ENCODE peak calls at places on chromosomes 3 and 15, in four cellular contexts. One of them, this sample, is unnamed.

GRCh38 chr15:58066042-58066867 is 744 bp upstream of the ALDH1A2 start:
- DNase-seq in OCI-LY7: peak; percentile 9
- DNase-seq in HFFc6: peak; percentile 11
- DNase-seq in MCF 10A: peak; percentile 55
- DNase-seq in this sample: peak; percentile 58

GRCh38 chr15:55991841-55992768 is 1.3 kb downstream of the NEDD4 start:
- DNase-seq in OCI-LY7: peak; percentile 4
- DNase-seq in HFFc6: no peak
- DNase-seq in MCF 10A: no peak
- DNase-seq in this sample: no peak

GRCh38 chr3:64685331-64685799 is 2.4 kb downstream of the ADAMTS9 start:
- DNase-seq in OCI-LY7: no peak
- DNase-seq in HFFc6: no peak
- DNase-seq in MCF 10A: no peak
- DNase-seq in this sample: no peak

GRCh38 chr3:177050466-177051237 is 146.6 kb downstream of the TBL1XR1 start:
- DNase-seq in OCI-LY7: peak; percentile 67
- DNase-seq in HFFc6: peak; percentile 42
- DNase-seq in MCF 10A: peak; percentile 53
- DNase-seq in this sample: no peak

GRCh38 chr15:77650285-77650684 is 17.6 kb upstream of the LINGO1 start:
- DNase-seq in OCI-LY7: peak; percentile 14
- DNase-seq in HFFc6: no peak
- DNase-seq in MCF 10A: no peak
- DNase-seq in this sample: no peak

GRCh38 chr15:88987951-88988671 is 74.9 kb upstream of the MFGE8 start:
- DNase-seq in OCI-LY7: no peak
- DNase-seq in HFFc6: peak; percentile 38
- DNase-seq in MCF 10A: no peak
- DNase-seq in this sample: no peak

GRCh38 chr3:46312996-46313395 is 40.9 kb upstream of the CCR2 start:
- DNase-seq in OCI-LY7: no peak
- DNase-seq in HFFc6: no peak
- DNase-seq in MCF 10A: peak; percentile 96
- DNase-seq in this sample: peak; percentile 80

GRCh38 chr3:188568750-188569149 is 414.8 kb downstream of the LPP start:
- DNase-seq in OCI-LY7: no peak
- DNase-seq in HFFc6: no peak
- DNase-seq in MCF 10A: no peak
- DNase-seq in this sample: no peak

GRCh38 chr15:71806452-71806931 is 3.9 kb upstream of the NR2E3 start:
- DNase-seq in OCI-LY7: no peak
- DNase-seq in HFFc6: peak; percentile 41
- DNase-seq in MCF 10A: no peak
- DNase-seq in this sample: no peak

GRCh38 chr15:44261007-44261706 is 27.4 kb upstream of the GOLM2 start:
- DNase-seq in OCI-LY7: no peak
- DNase-seq in HFFc6: no peak
- DNase-seq in MCF 10A: no peak
- DNase-seq in this sample: no peak

GRCh38 chr15:57857871-57858270 is 151.4 kb downstream of the POLR2M start:
- DNase-seq in OCI-LY7: no peak
- DNase-seq in HFFc6: no peak
- DNase-seq in MCF 10A: no peak
- DNase-seq in this sample: no peak

GRCh38 chr3:13548696-13549512 is at the start of gene FBLN2:
- DNase-seq in OCI-LY7: no peak
- DNase-seq in HFFc6: no peak
- DNase-seq in MCF 10A: no peak
- DNase-seq in this sample: no peak

This sample was measured in CD14-positive monocyte.